ENCODE peak calls at places on chromosomes 12 and 14, in six cellular contexts. Z is colonic mucosa, V is ovary, W is retina, D is lung microvascular endothelial cell, Y is C1 segment of cervical spinal cord. Q is an unnamed sample.

GRCh38 chr12:57826400-57826799 is 7.9 kb upstream of the AVIL start:
- DNase-seq in Z (no peak), V (no peak), W (no peak), D (no peak), Y (no peak), Q (no peak)

GRCh38 chr14:23034498-23035302 is at the start of gene PSMB5:
- DNase-seq in Z (peak; percentile 91), V (peak; percentile 86), W (peak; percentile 97), D (peak; percentile 97), Y (no peak), Q (peak; percentile 97)

GRCh38 chr14:20754308-20754707 is 8.6 kb downstream of the EDDM3A start:
- DNase-seq in Z (no peak), V (no peak), W (no peak), D (no peak), Y (no peak), Q (no peak)

GRCh38 chr14:91263329-91263728 is 18.8 kb upstream of the GPR68 start:
- DNase-seq in Z (no peak), V (no peak), W (no peak), D (no peak), Y (no peak), Q (no peak)

GRCh38 chr12:14955876-14956811 is 5.3 kb downstream of the ARHGDIB start:
- DNase-seq in Z (no peak), V (no peak), W (no peak), D (no peak), Y (no peak), Q (no peak)

GRCh38 chr12:78636253-78636855 is 228.2 kb upstream of the SYT1 start:
- DNase-seq in Z (no peak), V (no peak), W (no peak), D (no peak), Y (no peak), Q (no peak)

GRCh38 chr12:52740591-52740990 is 36.6 kb downstream of the KRT76 start:
- DNase-seq in Z (no peak), V (no peak), W (no peak), D (no peak), Y (no peak), Q (no peak)

GRCh38 chr14:94024549-94024948 is 1.6 kb upstream of the OTUB2 start:
- DNase-seq in Z (no peak), V (no peak), W (no peak), D (no peak), Y (no peak), Q (no peak)

GRCh38 chr12:111056618-111057521 is 136.5 kb upstream of the MYL2 start:
- DNase-seq in Z (no peak), V (no peak), W (no peak), D (no peak), Y (no peak), Q (no peak)

GRCh38 chr14:100827751-100828447 is 2.0 kb downstream of the MEG3 start:
- DNase-seq in Z (no peak), V (peak; percentile 59), W (peak; percentile 66), D (peak; percentile 53), Y (no peak), Q (peak; percentile 72)

GRCh38 chr12:50572275-50572674 is 67.5 kb downstream of the DIP2B start:
- DNase-seq in Z (no peak), V (no peak), W (no peak), D (no peak), Y (no peak), Q (no peak)

GRCh38 chr12:75699728-75700496 is 188.5 kb upstream of the KRR1 start:
- DNase-seq in Z (no peak), V (no peak), W (no peak), D (peak; percentile 94), Y (no peak), Q (peak; percentile 87)

GRCh38 chr14:92660571-92660970 is 87.9 kb downstream of the LGMN start:
- DNase-seq in Z (no peak), V (no peak), W (no peak), D (no peak), Y (no peak), Q (no peak)

GRCh38 chr14:63896278-63896720 is 43.5 kb downstream of the SYNE2 start:
- DNase-seq in Z (peak; percentile 76), V (peak; percentile 67), W (no peak), D (peak; percentile 94), Y (no peak), Q (peak; percentile 99)

GRCh38 chr12:92070864-92071445 is 74.7 kb downstream of the BTG1 start:
- DNase-seq in Z (peak; percentile 70), V (no peak), W (no peak), D (no peak), Y (no peak), Q (no peak)

GRCh38 chr12:108295631-108296030 is 43.5 kb downstream of the CMKLR1 start:
- DNase-seq in Z (no peak), V (no peak), W (peak; percentile 34), D (peak; percentile 56), Y (no peak), Q (peak; percentile 32)

GRCh38 chr12:131803995-131804521 is 24.1 kb upstream of the MMP17 start:
- DNase-seq in Z (no peak), V (no peak), W (no peak), D (no peak), Y (no peak), Q (peak; percentile 79)

GRCh38 chr12:57845478-57846284 is 848 bp downstream of the CTDSP2 start:
- DNase-seq in Z (peak; percentile 85), V (peak; percentile 83), W (peak; percentile 85), D (peak; percentile 63), Y (peak; percentile 79), Q (peak; percentile 54)

GRCh38 chr14:35122696-35123387 is 490 bp downstream of the PRORP start:
- DNase-seq in Z (no peak), V (no peak), W (no peak), D (peak; percentile 65), Y (no peak), Q (peak; percentile 50)

GRCh38 chr14:103719766-103720165 is 4.2 kb downstream of the ZFYVE21 start:
- DNase-seq in Z (no peak), V (no peak), W (no peak), D (no peak), Y (no peak), Q (no peak)

GRCh38 chr14:79915411-79915810 is 295.9 kb downstream of the DIO2 start:
- DNase-seq in Z (no peak), V (no peak), W (no peak), D (no peak), Y (no peak), Q (no peak)

GRCh38 chr12:109761631-109761950 is 48.0 kb downstream of the FAM222A start:
- DNase-seq in Z (no peak), V (peak; percentile 24), W (no peak), D (no peak), Y (no peak), Q (no peak)

Q was measured in endothelial cell of umbilical vein.